ENCODE peak calls at places on chromosomes 2 and 18, in six cellular contexts. One of them, this sample, is unnamed.

GRCh38 chr18:46247938-46248337 is 143.8 kb downstream of the HAUS1 start:
- DNase-seq in SK-N-SH: no peak
- DNase-seq in K562: no peak
- DNase-seq in astrocyte: no peak
- DNase-seq in H1: no peak
- DNase-seq in mesendoderm: no peak
- DNase-seq in this sample: no peak

GRCh38 chr2:216130346-216130951 is 21.3 kb downstream of the XRCC5 start:
- DNase-seq in astrocyte: no peak
- DNase-seq in mesendoderm: no peak
- DNase-seq in SK-N-SH: peak
- DNase-seq in K562: no peak
- DNase-seq in H1: no peak
- DNase-seq in this sample: no peak

GRCh38 chr2:233423436-233423860 is 69.2 kb downstream of the DGKD start:
- DNase-seq in K562: no peak
- DNase-seq in astrocyte: no peak
- DNase-seq in mesendoderm: no peak
- DNase-seq in SK-N-SH: no peak
- DNase-seq in H1: peak
- DNase-seq in this sample: no peak

GRCh38 chr2:203789613-203790012 is 78.0 kb upstream of the CTLA4 start:
- DNase-seq in K562: no peak
- DNase-seq in SK-N-SH: no peak
- DNase-seq in mesendoderm: no peak
- DNase-seq in H1: no peak
- DNase-seq in astrocyte: no peak
- DNase-seq in this sample: no peak

GRCh38 chr2:145265244-145265643 is 745.3 kb upstream of the ZEB2 start:
- DNase-seq in H1: no peak
- DNase-seq in astrocyte: no peak
- DNase-seq in K562: no peak
- DNase-seq in SK-N-SH: no peak
- DNase-seq in mesendoderm: no peak
- DNase-seq in this sample: no peak

GRCh38 chr2:231047270-231047921 is 9.3 kb upstream of the PSMD1 start:
- DNase-seq in K562: no peak
- DNase-seq in H1: no peak
- DNase-seq in SK-N-SH: no peak
- DNase-seq in astrocyte: no peak
- DNase-seq in mesendoderm: no peak
- DNase-seq in this sample: no peak

GRCh38 chr2:232365621-232366321 is 12.8 kb upstream of the ALPP start:
- DNase-seq in K562: peak
- DNase-seq in H1: no peak
- DNase-seq in mesendoderm: peak
- DNase-seq in SK-N-SH: peak
- DNase-seq in astrocyte: peak
- DNase-seq in this sample: peak

GRCh38 chr2:192298664-192299063 is 103.9 kb upstream of the TMEFF2 start:
- DNase-seq in H1: no peak
- DNase-seq in K562: no peak
- DNase-seq in astrocyte: peak
- DNase-seq in mesendoderm: peak
- DNase-seq in SK-N-SH: no peak
- DNase-seq in this sample: peak

GRCh38 chr2:134955744-134956143 is 37.1 kb downstream of the CCNT2 start:
- DNase-seq in K562: no peak
- DNase-seq in mesendoderm: no peak
- DNase-seq in H1: no peak
- DNase-seq in SK-N-SH: no peak
- DNase-seq in astrocyte: no peak
- DNase-seq in this sample: no peak

GRCh38 chr2:203949228-203949627 is 12.7 kb downstream of the ICOS start:
- DNase-seq in astrocyte: peak
- DNase-seq in SK-N-SH: no peak
- DNase-seq in K562: no peak
- DNase-seq in H1: no peak
- DNase-seq in mesendoderm: no peak
- DNase-seq in this sample: no peak

GRCh38 chr2:172554352-172555271 is 1.3 kb upstream of the PDK1 start:
- DNase-seq in astrocyte: no peak
- DNase-seq in SK-N-SH: peak
- DNase-seq in mesendoderm: peak
- DNase-seq in K562: no peak
- DNase-seq in H1: no peak
- DNase-seq in this sample: no peak

GRCh38 chr2:207930747-207931146 is 94.6 kb downstream of the PLEKHM3 start:
- DNase-seq in mesendoderm: no peak
- DNase-seq in astrocyte: peak
- DNase-seq in H1: no peak
- DNase-seq in SK-N-SH: peak
- DNase-seq in K562: no peak
- DNase-seq in this sample: no peak

GRCh38 chr2:202577250-202578183 is 57.3 kb upstream of the FAM117B start:
- DNase-seq in H1: no peak
- DNase-seq in K562: no peak
- DNase-seq in SK-N-SH: no peak
- DNase-seq in mesendoderm: no peak
- DNase-seq in astrocyte: no peak
- DNase-seq in this sample: peak

GRCh38 chr2:46387292-46387691 is 90.1 kb downstream of the EPAS1 start:
- DNase-seq in H1: no peak
- DNase-seq in mesendoderm: no peak
- DNase-seq in K562: no peak
- DNase-seq in astrocyte: no peak
- DNase-seq in SK-N-SH: no peak
- DNase-seq in this sample: no peak

GRCh38 chr2:241073166-241074064 is 28.7 kb downstream of the MTERF4 start:
- DNase-seq in mesendoderm: no peak
- DNase-seq in astrocyte: no peak
- DNase-seq in SK-N-SH: no peak
- DNase-seq in K562: no peak
- DNase-seq in H1: no peak
- DNase-seq in this sample: no peak

GRCh38 chr2:75186829-75187228 is 12.5 kb downstream of the TACR1 start:
- DNase-seq in mesendoderm: no peak
- DNase-seq in SK-N-SH: peak
- DNase-seq in astrocyte: peak
- DNase-seq in K562: no peak
- DNase-seq in H1: no peak
- DNase-seq in this sample: no peak

GRCh38 chr2:28293416-28293815 is 99.2 kb upstream of the FOSL2 start:
- DNase-seq in K562: no peak
- DNase-seq in SK-N-SH: no peak
- DNase-seq in astrocyte: no peak
- DNase-seq in H1: no peak
- DNase-seq in mesendoderm: no peak
- DNase-seq in this sample: peak

GRCh38 chr18:13612111-13612997 is 114.0 kb downstream of the FAM210A start:
- DNase-seq in astrocyte: no peak
- DNase-seq in H1: no peak
- DNase-seq in mesendoderm: peak
- DNase-seq in SK-N-SH: peak
- DNase-seq in K562: no peak
- DNase-seq in this sample: no peak
- H3K9ac ChIP-seq in astrocyte: peak
- H3K9ac ChIP-seq in H1: no peak
- H3K9ac ChIP-seq in mesendoderm: peak
- H3K9ac ChIP-seq in SK-N-SH: no peak
- H3K9ac ChIP-seq in K562: no peak
- H3K9ac ChIP-seq in this sample: no peak

GRCh38 chr18:73661457-73661856 is 486.2 kb downstream of the FBXO15 start:
- DNase-seq in SK-N-SH: no peak
- DNase-seq in mesendoderm: no peak
- DNase-seq in K562: no peak
- DNase-seq in astrocyte: no peak
- DNase-seq in H1: no peak
- DNase-seq in this sample: no peak
- H3K4me2 ChIP-seq in SK-N-SH: no peak
- H3K4me2 ChIP-seq in mesendoderm: no peak
- H3K4me2 ChIP-seq in K562: no peak
- H3K4me2 ChIP-seq in astrocyte: no peak
- H3K4me2 ChIP-seq in H1: no peak
- H3K4me2 ChIP-seq in this sample: no peak

GRCh38 chr18:62523255-62523588 is 397 bp downstream of the ZCCHC2 start:
- DNase-seq in H1: no peak
- DNase-seq in mesendoderm: no peak
- DNase-seq in astrocyte: no peak
- DNase-seq in SK-N-SH: no peak
- DNase-seq in K562: no peak
- DNase-seq in this sample: no peak
- H3K9ac ChIP-seq in H1: no peak
- H3K9ac ChIP-seq in mesendoderm: no peak
- H3K9ac ChIP-seq in astrocyte: no peak
- H3K9ac ChIP-seq in SK-N-SH: no peak
- H3K9ac ChIP-seq in K562: peak
- H3K9ac ChIP-seq in this sample: no peak

GRCh38 chr18:57784034-57784815 is 18.9 kb downstream of the ATP8B1 start:
- DNase-seq in SK-N-SH: no peak
- DNase-seq in H1: no peak
- DNase-seq in mesendoderm: no peak
- DNase-seq in K562: peak
- DNase-seq in astrocyte: peak
- DNase-seq in this sample: no peak
- H3K4me2 ChIP-seq in SK-N-SH: peak
- H3K4me2 ChIP-seq in H1: no peak
- H3K4me2 ChIP-seq in mesendoderm: no peak
- H3K4me2 ChIP-seq in K562: peak
- H3K4me2 ChIP-seq in astrocyte: peak
- H3K4me2 ChIP-seq in this sample: no peak